ENCODE peak calls at places on chromosomes 12 and 14, in six cellular contexts. H is IMR-90, T is Calu3, Q is cardiac fibroblast, C is Peyer's patch, E is AG09319. Y is an unnamed sample.

GRCh38 chr12:47758584-47758833 is 171 bp downstream of the RAPGEF3 start:
- DNase-seq in T (no peak), E (no peak), H (no peak), Q (no peak), C (no peak), Y (no peak)

GRCh38 chr12:11795910-11796459 is 146.5 kb downstream of the ETV6 start:
- DNase-seq in Q (peak; percentile 75), C (no peak), H (peak; percentile 91), T (peak; percentile 62), E (no peak), Y (peak; percentile 72)

GRCh38 chr14:25116607-25117006 is 66.7 kb upstream of the STXBP6 start:
- DNase-seq in T (no peak), H (no peak), Q (peak; percentile 46), C (no peak), E (no peak), Y (peak; percentile 40)

GRCh38 chr12:49868952-49869815 is 26.3 kb upstream of the BCDIN3D start:
- DNase-seq in Q (peak; percentile 100), C (no peak), T (no peak), E (peak; percentile 85), H (peak; percentile 97), Y (peak; percentile 99)

GRCh38 chr14:101727611-101728010 is 33.9 kb upstream of the PPP2R5C start:
- DNase-seq in C (no peak), T (no peak), E (no peak), H (no peak), Q (no peak), Y (no peak)

GRCh38 chr12:94260717-94261116 is 112.3 kb downstream of the PLXNC1 start:
- DNase-seq in Q (no peak), C (no peak), T (no peak), E (no peak), H (no peak), Y (no peak)

GRCh38 chr14:79278798-79279644 is 932.3 kb downstream of the DIO2 start:
- DNase-seq in E (no peak), Q (peak; percentile 84), C (peak; percentile 74), T (no peak), H (peak; percentile 92), Y (peak; percentile 52)

GRCh38 chr12:115354476-115354890 is 670.5 kb upstream of the TBX3 start:
- DNase-seq in C (no peak), Q (no peak), T (no peak), H (peak; percentile 16), E (no peak), Y (no peak)

GRCh38 chr12:4164591-4165558 is 108.7 kb upstream of the CCND2 start:
- DNase-seq in T (no peak), E (peak; percentile 25), Q (peak; percentile 50), H (peak; percentile 75), C (peak; percentile 62), Y (peak; percentile 37)

GRCh38 chr12:114735680-114736374 is 51.9 kb upstream of the TBX3 start:
- DNase-seq in Q (no peak), H (no peak), E (no peak), C (no peak), T (no peak), Y (no peak)

GRCh38 chr14:103687712-103688111 is 27.5 kb downstream of the XRCC3 start:
- DNase-seq in E (no peak), H (no peak), T (no peak), Q (no peak), C (no peak), Y (no peak)

GRCh38 chr14:74577247-74577947 is 34.6 kb downstream of the LTBP2 start:
- DNase-seq in E (no peak), H (peak; percentile 33), Q (peak; percentile 79), T (no peak), C (peak; percentile 26), Y (no peak)

GRCh38 chr14:23570806-23571483 is 3.4 kb upstream of the AP1G2 start:
- DNase-seq in E (no peak), T (no peak), C (no peak), H (no peak), Q (no peak), Y (no peak)

GRCh38 chr14:23910081-23910875 is 43.3 kb upstream of the DHRS4 start:
- DNase-seq in T (peak; percentile 74), E (peak; percentile 4), C (peak; percentile 62), H (peak; percentile 48), Q (peak; percentile 53), Y (peak; percentile 73)

GRCh38 chr12:10130042-10130441 is at the start of gene CLEC7A:
- DNase-seq in Q (no peak), H (no peak), E (no peak), T (no peak), C (no peak), Y (no peak)

GRCh38 chr12:6370994-6371754 is 4.2 kb downstream of the SCNN1A start:
- DNase-seq in Q (peak; percentile 46), E (no peak), C (peak; percentile 78), T (peak; percentile 87), H (peak; percentile 72), Y (peak; percentile 81)

GRCh38 chr14:64788706-64789105 is 84.5 kb downstream of the PLEKHG3 start:
- DNase-seq in C (no peak), E (peak; percentile 82), H (peak; percentile 94), Q (peak; percentile 85), T (peak; percentile 19), Y (peak; percentile 93)

GRCh38 chr12:117538926-117539325 is 177.5 kb upstream of the NOS1 start:
- DNase-seq in T (no peak), H (no peak), C (no peak), E (no peak), Q (no peak), Y (no peak)

GRCh38 chr12:5723071-5723470 is 222.0 kb downstream of the ANO2 start:
- DNase-seq in T (no peak), Q (no peak), H (no peak), C (no peak), E (no peak), Y (no peak)

GRCh38 chr14:33726685-33727084 is 224.2 kb downstream of the EGLN3 start:
- DNase-seq in C (no peak), H (no peak), E (no peak), Q (no peak), T (no peak), Y (peak; percentile 23)

GRCh38 chr12:130162267-130162666 is at the start of gene FZD10:
- DNase-seq in H (no peak), E (no peak), T (no peak), Q (no peak), C (no peak), Y (no peak)

GRCh38 chr14:79334272-79334671 is 877.0 kb downstream of the DIO2 start:
- DNase-seq in Q (no peak), E (no peak), C (no peak), H (no peak), T (no peak), Y (no peak)

GRCh38 chr14:89549381-89550102 is 132.5 kb upstream of the FOXN3 start:
- DNase-seq in C (no peak), E (no peak), T (no peak), Q (peak; percentile 13), H (peak; percentile 49), Y (peak; percentile 33)

DNA sequence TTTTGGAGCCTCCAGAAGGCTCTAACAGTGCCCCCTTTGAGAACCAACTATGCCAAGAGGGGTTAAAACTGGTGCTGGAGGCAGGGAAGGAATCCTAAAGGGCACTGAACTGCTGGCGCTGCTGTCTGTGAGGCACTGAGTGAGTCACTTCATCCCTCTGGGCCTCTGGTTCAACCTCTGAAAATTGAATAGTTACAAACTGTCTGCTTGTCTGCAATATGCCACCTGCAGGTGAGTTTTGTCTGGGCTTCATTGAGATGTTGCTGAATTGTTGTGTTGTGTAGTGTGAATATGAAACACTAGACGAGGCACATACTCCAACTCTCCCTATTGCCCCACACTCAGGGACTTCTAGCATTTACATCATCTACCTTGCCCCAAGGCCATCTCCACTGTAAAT is 68.0 kb downstream of the GRIN2B start:
- DNase-seq in T (no peak), C (no peak), E (no peak), H (no peak), Q (no peak), Y (no peak)
- TF ChIP-seq CTCF in T (no peak), C (no peak), E (no peak), H (no peak), Q (no peak), Y (no peak)

GRCh38 chr12:27427824-27428223 is 18.7 kb upstream of the SMCO2 start:
- DNase-seq in C (no peak), Q (no peak), E (no peak), H (no peak), T (no peak), Y (no peak)

GRCh38 chr12:27428466-27428865 is 18.1 kb upstream of the SMCO2 start:
- DNase-seq in E (no peak), Q (no peak), C (no peak), T (no peak), H (no peak), Y (no peak)

GRCh38 chr12:27434673-27435565 is 11.6 kb upstream of the SMCO2 start:
- DNase-seq in H (no peak), T (no peak), E (no peak), C (no peak), Q (no peak), Y (no peak)

GRCh38 chr12:27429606-27430005 is 16.9 kb upstream of the SMCO2 start:
- DNase-seq in E (no peak), H (no peak), Q (no peak), C (no peak), T (no peak), Y (no peak)

DNA sequence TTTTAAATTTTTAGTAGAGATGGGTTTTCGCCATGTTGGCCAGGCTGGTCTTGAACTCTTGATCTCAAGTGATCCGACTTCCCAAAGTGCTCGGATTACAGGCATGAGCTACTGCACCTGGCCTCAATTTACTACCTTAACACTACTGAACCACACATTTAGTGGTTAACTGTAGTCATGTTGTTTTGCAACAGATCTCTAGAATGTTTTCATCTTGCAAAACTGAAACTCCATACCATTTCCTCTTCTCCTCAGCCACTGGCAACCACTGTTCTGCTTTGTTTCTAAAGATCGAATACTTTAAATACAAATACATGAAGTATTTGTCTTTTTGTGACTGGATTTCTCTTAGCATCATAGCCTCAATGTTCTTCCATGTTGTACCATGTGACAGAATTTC is 15.4 kb upstream of the SMCO2 start:
- DNase-seq in E (no peak), H (no peak), T (no peak), C (no peak), Q (no peak), Y (no peak)
- TF ChIP-seq CTCF in E (no peak), H (no peak), T (no peak), C (no peak), Q (no peak), Y (no peak)

GRCh38 chr12:125356111-125356510 is 290.9 kb downstream of the AACS start:
- DNase-seq in Q (no peak), T (no peak), C (no peak), E (no peak), H (no peak), Y (no peak)

GRCh38 chr12:125346361-125346760 is 281.1 kb downstream of the AACS start:
- DNase-seq in E (no peak), H (no peak), Q (no peak), T (no peak), C (no peak), Y (no peak)

GRCh38 chr12:125357561-125357960 is 292.3 kb downstream of the AACS start:
- DNase-seq in Q (no peak), C (no peak), E (no peak), H (no peak), T (no peak), Y (no peak)

GRCh38 chr12:125355614-125356013 is 290.4 kb downstream of the AACS start:
- DNase-seq in H (no peak), C (no peak), Q (no peak), E (no peak), T (no peak), Y (no peak)

GRCh38 chr12:125351788-125352187 is 286.6 kb downstream of the AACS start:
- DNase-seq in E (no peak), H (no peak), Q (no peak), C (no peak), T (no peak), Y (no peak)
- TF ChIP-seq CTCF in E (no peak), H (no peak), Q (no peak), C (no peak), T (no peak), Y (peak; percentile 9)

GRCh38 chr12:45183263-45183662 is 32.6 kb upstream of the ANO6 start:
- DNase-seq in T (no peak), Q (peak; percentile 46), H (peak; percentile 31), E (no peak), C (no peak), Y (peak; percentile 20)
- TF ChIP-seq CTCF in T (no peak), Q (peak; percentile 42), H (peak; percentile 59), E (peak; percentile 62), C (no peak), Y (peak; percentile 67)

Y was measured in HFFc6.